ENCODE peak calls at places on chromosomes 1 and 21, in seven cellular contexts. I is tibial artery, N is tibial nerve, Y is IMR-90, Q is transverse colon, T is H9, W is adipocyte. A is an unnamed sample.

GRCh38 chr1:78176448-78176847 is 130.7 kb downstream of the GIPC2 start:
- DNase-seq in I (no peak), N (peak; percentile 16), Y (peak; percentile 91), Q (peak; percentile 57), T (no peak), W (peak; percentile 55), A (peak; percentile 10)

GRCh38 chr1:182332256-182332655 is 59.3 kb downstream of the GLUL start:
- DNase-seq in I (no peak), N (no peak), Y (no peak), Q (no peak), T (no peak), W (no peak), A (no peak)

GRCh38 chr1:111856411-111857135 is 100.9 kb downstream of the DDX20 start:
- DNase-seq in I (no peak), N (no peak), Y (no peak), Q (no peak), T (no peak), W (no peak), A (no peak)

GRCh38 chr21:28826569-28826968 is 166.1 kb downstream of the LTN1 start:
- DNase-seq in I (no peak), N (no peak), Y (no peak), Q (no peak), T (no peak), W (no peak), A (no peak)

GRCh38 chr1:183023146-183023600 is at the start of gene LAMC1:
- DNase-seq in I (peak; percentile 84), N (peak; percentile 52), Y (peak; percentile 80), Q (peak; percentile 66), T (peak; percentile 93), W (peak; percentile 95), A (peak; percentile 28)

GRCh38 chr1:21503706-21504377 is 5.4 kb upstream of the ALPL start:
- DNase-seq in I (peak; percentile 27), N (no peak), Y (no peak), Q (no peak), T (no peak), W (no peak), A (no peak)

GRCh38 chr1:201282931-201283829 is at the start of gene PKP1:
- DNase-seq in I (no peak), N (no peak), Y (peak; percentile 10), Q (peak; percentile 51), T (peak; percentile 69), W (peak; percentile 65), A (peak; percentile 53)

GRCh38 chr1:180210008-180210555 is 20.0 kb upstream of the LHX4 start:
- DNase-seq in I (no peak), N (no peak), Y (no peak), Q (no peak), T (no peak), W (no peak), A (no peak)

GRCh38 chr1:232968965-232969364 is 18.6 kb downstream of the NTPCR start:
- DNase-seq in I (no peak), N (no peak), Y (peak; percentile 74), Q (no peak), T (no peak), W (no peak), A (no peak)

GRCh38 chr1:156124557-156125483 is 10.3 kb downstream of the LMNA start:
- DNase-seq in I (peak; percentile 84), N (no peak), Y (no peak), Q (peak; percentile 81), T (peak; percentile 78), W (peak; percentile 66), A (peak; percentile 88)

GRCh38 chr1:39799770-39800470 is 11.3 kb upstream of the BMP8B start:
- DNase-seq in I (no peak), N (no peak), Y (peak; percentile 84), Q (peak; percentile 84), T (peak; percentile 82), W (peak; percentile 50), A (peak; percentile 66)

GRCh38 chr21:29334717-29335428 is 36.2 kb downstream of the BACH1 start:
- DNase-seq in I (no peak), N (no peak), Y (peak; percentile 78), Q (no peak), T (no peak), W (no peak), A (no peak)

GRCh38 chr1:44237721-44238457 is 24.6 kb downstream of the DMAP1 start:
- DNase-seq in I (peak; percentile 83), N (no peak), Y (peak; percentile 25), Q (peak; percentile 89), T (peak; percentile 95), W (no peak), A (peak; percentile 69)

GRCh38 chr1:61853545-61853944 is 111.3 kb downstream of the PATJ start:
- DNase-seq in I (no peak), N (no peak), Y (peak; percentile 22), Q (no peak), T (no peak), W (peak; percentile 78), A (no peak)

GRCh38 chr1:231691618-231692259 is 65.1 kb downstream of the DISC1 start:
- DNase-seq in I (no peak), N (no peak), Y (peak; percentile 47), Q (no peak), T (peak; percentile 76), W (peak; percentile 91), A (peak; percentile 3)

GRCh38 chr1:53732912-53733317 is 6.0 kb downstream of the GLIS1 start:
- DNase-seq in I (no peak), N (no peak), Y (peak; percentile 97), Q (no peak), T (no peak), W (peak; percentile 92), A (no peak)

GRCh38 chr1:53725238-53725689 is 13.7 kb downstream of the GLIS1 start:
- DNase-seq in I (no peak), N (no peak), Y (peak; percentile 77), Q (no peak), T (peak; percentile 86), W (peak; percentile 25), A (no peak)

GRCh38 chr1:205118810-205119209 is 3.0 kb downstream of the RBBP5 start:
- DNase-seq in I (no peak), N (no peak), Y (no peak), Q (no peak), T (no peak), W (no peak), A (no peak)

GRCh38 chr1:208757846-208758245 is 513.7 kb upstream of the PLXNA2 start:
- DNase-seq in I (no peak), N (no peak), Y (no peak), Q (no peak), T (no peak), W (peak; percentile 21), A (no peak)

GRCh38 chr21:34669149-34669879 is 520 bp downstream of the CLIC6 start:
- DNase-seq in I (no peak), N (no peak), Y (no peak), Q (peak; percentile 23), T (no peak), W (peak; percentile 46), A (no peak)

GRCh38 chr21:33901421-33902288 is 13.9 kb downstream of the ATP5PO start:
- DNase-seq in I (peak; percentile 72), N (no peak), Y (peak; percentile 67), Q (no peak), T (peak; percentile 88), W (peak; percentile 70), A (peak; percentile 25)

GRCh38 chr1:167439301-167439988 is 78.9 kb downstream of the CD247 start:
- DNase-seq in I (no peak), N (no peak), Y (peak; percentile 28), Q (no peak), T (peak; percentile 75), W (peak; percentile 70), A (peak; percentile 39)

GRCh38 chr1:92599184-92599583 is 112.5 kb upstream of the GFI1 start:
- DNase-seq in I (no peak), N (no peak), Y (peak; percentile 51), Q (no peak), T (no peak), W (peak; percentile 67), A (peak; percentile 35)

DNA sequence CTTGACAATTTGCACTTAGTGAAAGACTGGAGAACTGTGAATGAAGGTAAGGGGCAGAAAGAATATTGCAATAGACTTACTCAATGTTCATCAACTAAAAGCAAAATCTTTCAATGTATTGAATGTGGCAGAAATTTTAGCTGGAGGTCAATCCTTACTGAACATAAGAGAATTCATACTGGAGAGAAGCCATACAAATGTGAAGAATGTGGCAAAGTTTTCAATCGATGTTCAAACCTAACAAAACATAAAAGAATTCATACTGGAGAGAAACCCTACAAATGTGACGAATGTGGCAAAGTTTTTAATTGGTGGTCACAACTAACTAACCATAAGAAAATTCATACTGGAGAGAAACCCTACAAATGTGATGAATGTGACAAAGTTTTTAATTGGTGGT is 80.7 kb downstream of the JMJD4 start:
- DNase-seq in I (no peak), N (no peak), Y (no peak), Q (no peak), T (no peak), W (no peak), A (no peak)
- H3K9me3 ChIP-seq in I (peaks cover 27% of the 10 kb centered on the region), N (peaks cover 23% of the 10 kb centered on the region), Y (peaks cover 47% of the 10 kb centered on the region), Q (peaks cover 100% of the 10 kb centered on the region), T (peaks cover 85% of the 10 kb centered on the region), W (peaks cover 100% of the 10 kb centered on the region), A (peaks cover 2% of the 10 kb centered on the region)

DNA sequence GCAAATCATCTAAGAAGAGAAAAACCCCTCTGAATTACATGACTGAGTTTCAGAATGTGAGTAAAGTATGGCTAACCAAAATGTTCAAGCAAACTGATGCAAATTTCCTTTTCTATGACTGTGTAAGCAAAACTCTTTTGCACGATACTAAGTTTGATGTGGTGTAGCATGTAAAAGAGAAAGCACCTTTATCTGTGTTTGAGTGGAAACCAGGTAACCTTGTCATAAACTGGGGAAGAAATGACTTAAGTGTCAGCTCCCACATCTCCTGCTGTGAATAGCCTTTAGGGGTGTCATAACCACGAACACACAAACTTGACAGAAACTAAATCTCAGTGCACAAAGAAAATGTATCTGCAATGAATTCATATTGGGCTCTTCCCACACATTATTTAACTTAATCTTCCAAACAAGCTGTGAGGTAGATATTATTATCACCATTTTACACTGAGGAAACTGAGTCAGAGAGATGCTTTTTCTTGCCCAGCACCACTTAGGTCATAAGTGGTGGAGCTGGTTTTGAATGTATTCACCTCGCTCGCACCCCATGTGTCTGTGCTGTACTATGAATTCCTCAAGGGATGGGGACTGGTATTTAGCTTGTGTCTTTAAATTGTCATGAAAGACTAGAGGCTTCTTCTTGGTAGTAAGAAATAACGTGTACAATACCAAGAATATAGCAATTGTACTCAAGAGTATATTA is 32.9 kb upstream of the IL12RB2 start:
- DNase-seq in I (no peak), N (no peak), Y (no peak), Q (no peak), T (no peak), W (no peak), A (no peak)
- H3K9me3 ChIP-seq in I (no peaks in the 10 kb centered on the region), N (no peaks in the 10 kb centered on the region), Y (no peaks in the 10 kb centered on the region), Q (no peaks in the 10 kb centered on the region), T (peaks cover 4% of the 10 kb centered on the region), W (peaks cover 14% of the 10 kb centered on the region), A (no peaks in the 10 kb centered on the region)

DNA sequence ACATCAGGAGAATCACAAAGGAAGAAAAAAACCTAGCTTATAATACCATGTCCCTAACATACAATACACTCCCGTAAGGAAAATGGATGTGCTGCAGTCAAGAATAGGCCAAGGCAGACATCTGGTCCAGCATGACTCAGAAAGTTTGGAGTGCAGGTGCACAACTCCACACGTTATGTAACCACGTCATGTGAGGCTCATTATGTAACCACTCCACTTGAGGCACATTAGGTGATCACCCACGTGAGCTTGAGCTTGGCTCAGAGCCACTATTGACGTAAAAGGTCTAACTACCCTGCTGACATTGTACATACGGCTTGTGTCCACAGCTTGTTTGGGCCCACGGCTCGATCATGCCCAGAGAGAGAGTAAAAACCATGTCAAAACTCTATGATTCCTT is 99.8 kb upstream of the C1orf21 start:
- DNase-seq in I (no peak), N (no peak), Y (peak; percentile 48), Q (no peak), T (no peak), W (no peak), A (no peak)
- H3K9me3 ChIP-seq in I (no peaks in the 10 kb centered on the region), N (no peaks in the 10 kb centered on the region), Y (no peaks in the 10 kb centered on the region), Q (no peaks in the 10 kb centered on the region), T (peaks cover 29% of the 10 kb centered on the region), W (no peaks in the 10 kb centered on the region), A (no peaks in the 10 kb centered on the region)

GRCh38 chr1:159556931-159557369 is 21.1 kb upstream of the OR10J5 start:
- DNase-seq in I (no peak), N (no peak), Y (no peak), Q (no peak), T (no peak), W (no peak), A (no peak)
- H3K9me3 ChIP-seq in I (no peaks in the 10 kb centered on the region), N (no peaks in the 10 kb centered on the region), Y (no peaks in the 10 kb centered on the region), Q (no peaks in the 10 kb centered on the region), T (no peaks in the 10 kb centered on the region), W (peaks cover 3% of the 10 kb centered on the region), A (no peaks in the 10 kb centered on the region)